ENCODE peak calls at places on chromosomes 13 and 19, in seven cellular contexts. U, Y, K, X, V, W and C are unnamed samples.

GRCh38 chr19:13031917-13032623 is 36.8 kb downstream of the NFIX start:
- DNase-seq in X (peak; percentile 78), Y (peak; percentile 62), U (no peak), V (no peak), K (peak; percentile 67), W (peak; percentile 62), C (no peak)

GRCh38 chr13:48054601-48055000 is 17.1 kb downstream of the NUDT15 start:
- DNase-seq in X (no peak), W (no peak), U (no peak), Y (no peak), V (no peak), K (no peak), C (no peak)

GRCh38 chr13:27667946-27668345 is 46.3 kb downstream of the POLR1D start:
- DNase-seq in K (no peak), V (peak; percentile 63), W (peak; percentile 56), X (no peak), Y (no peak), U (peak; percentile 26), C (no peak)

GRCh38 chr19:17124025-17124424 is 48.4 kb downstream of the MYO9B start:
- DNase-seq in W (no peak), Y (no peak), K (no peak), X (no peak), U (no peak), V (no peak), C (no peak)

GRCh38 chr13:110874508-110874960 is 40.3 kb downstream of the ANKRD10 start:
- DNase-seq in U (peak; percentile 96), W (peak; percentile 54), V (peak; percentile 84), K (peak; percentile 68), Y (peak; percentile 35), X (peak; percentile 69), C (peak; percentile 76)

GRCh38 chr19:11598746-11599145 is 1.5 kb downstream of the ZNF627 start:
- DNase-seq in K (no peak), Y (no peak), V (no peak), X (no peak), W (no peak), U (no peak), C (no peak)

GRCh38 chr19:20664917-20665781 is 3.8 kb upstream of the ZNF626 start:
- DNase-seq in U (no peak), X (no peak), Y (peak; percentile 22), K (no peak), V (peak; percentile 29), W (peak; percentile 10), C (no peak)

GRCh38 chr13:78460176-78460575 is 143.2 kb downstream of the POU4F1 start:
- DNase-seq in X (no peak), U (no peak), K (no peak), W (no peak), V (no peak), Y (no peak), C (no peak)

GRCh38 chr13:113982296-113982661 is 8.4 kb upstream of the C13orf46 start:
- DNase-seq in U (no peak), W (no peak), K (no peak), X (peak; percentile 35), V (no peak), Y (no peak), C (no peak)

GRCh38 chr19:48415395-48415794 is 21.9 kb downstream of the GRIN2D start:
- DNase-seq in V (peak; percentile 66), Y (peak; percentile 53), U (peak; percentile 82), K (no peak), X (no peak), W (peak; percentile 26), C (peak; percentile 65)

GRCh38 chr13:100300708-100301107 is 211.8 kb downstream of the PCCA start:
- DNase-seq in V (no peak), X (no peak), Y (no peak), U (no peak), W (no peak), K (no peak), C (no peak)

GRCh38 chr19:10896851-10897526 is 25.6 kb downstream of the CARM1 start:
- DNase-seq in K (no peak), W (no peak), Y (no peak), X (no peak), U (no peak), V (no peak), C (no peak)

GRCh38 chr19:51271015-51271600 is 20.2 kb downstream of the SIGLECL1 start:
- DNase-seq in U (peak; percentile 47), V (no peak), W (no peak), K (no peak), Y (no peak), X (no peak), C (no peak)

GRCh38 chr13:48165063-48165462 is 67.9 kb upstream of the ITM2B start:
- DNase-seq in K (no peak), W (no peak), V (no peak), X (no peak), U (no peak), Y (no peak), C (no peak)

GRCh38 chr13:50359779-50360178 is 344.5 kb downstream of the KCNRG start:
- DNase-seq in Y (no peak), K (no peak), U (no peak), V (no peak), X (no peak), W (no peak), C (no peak)

GRCh38 chr13:112679381-112679780 is 10.5 kb upstream of the ATP11A start:
- DNase-seq in X (no peak), K (no peak), W (no peak), Y (no peak), V (no peak), U (no peak), C (no peak)

GRCh38 chr19:17086129-17086528 is 10.6 kb downstream of the MYO9B start:
- DNase-seq in U (no peak), V (no peak), K (no peak), X (peak; percentile 91), Y (no peak), W (no peak), C (no peak)

GRCh38 chr19:27974082-27974513 is 1238.9 kb downstream of the UQCRFS1 start:
- DNase-seq in Y (peak; percentile 42), V (peak; percentile 63), W (peak; percentile 50), X (peak; percentile 54), U (peak; percentile 8), K (no peak), C (peak; percentile 39)

DNA sequence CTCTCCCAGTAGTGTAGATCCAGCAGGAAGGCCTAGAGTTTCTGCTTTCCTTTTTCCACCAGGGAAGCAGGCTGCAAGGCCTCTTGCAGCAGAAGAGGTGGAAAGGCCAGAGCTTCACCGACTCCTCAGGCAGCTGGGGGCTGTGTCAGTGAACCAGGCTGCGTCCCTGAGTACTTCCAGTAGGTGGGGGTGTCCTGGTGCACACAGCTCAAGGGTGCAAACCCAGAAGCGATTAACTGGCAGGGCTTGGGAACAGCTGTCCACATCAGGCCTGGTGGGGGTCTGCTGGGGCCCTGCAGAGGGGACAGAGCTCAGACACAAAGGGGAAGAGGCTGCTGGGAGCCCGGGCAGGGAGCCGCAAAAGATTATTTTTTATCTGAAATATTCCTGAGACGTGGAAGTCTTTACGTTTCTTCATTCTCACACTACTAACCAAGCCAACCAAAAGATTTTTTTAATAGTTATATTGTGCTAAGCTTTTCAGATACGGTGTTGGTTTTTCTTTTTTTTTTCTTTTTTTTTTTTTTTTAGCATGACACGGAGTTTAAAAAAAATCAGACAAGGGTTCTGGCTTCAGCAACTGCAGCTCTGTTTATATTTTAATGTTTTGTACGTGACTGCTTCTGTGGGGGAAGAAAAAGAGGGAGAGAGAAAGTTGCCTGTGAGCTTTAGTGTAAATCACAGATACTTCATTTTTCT is 11.0 kb downstream of the TSHZ3 start:
- DNase-seq in W (peak; percentile 75), K (peak; percentile 39), V (peak; percentile 79), X (no peak), U (peak; percentile 80), Y (peak; percentile 29), C (peak; percentile 68)
- TF ChIP-seq CTCF in W (peak; percentile 84), K (peak; percentile 61), V (peak; percentile 87), X (peak; percentile 8), U (peak; percentile 60), Y (peak; percentile 50), C (peak; percentile 50)

DNA sequence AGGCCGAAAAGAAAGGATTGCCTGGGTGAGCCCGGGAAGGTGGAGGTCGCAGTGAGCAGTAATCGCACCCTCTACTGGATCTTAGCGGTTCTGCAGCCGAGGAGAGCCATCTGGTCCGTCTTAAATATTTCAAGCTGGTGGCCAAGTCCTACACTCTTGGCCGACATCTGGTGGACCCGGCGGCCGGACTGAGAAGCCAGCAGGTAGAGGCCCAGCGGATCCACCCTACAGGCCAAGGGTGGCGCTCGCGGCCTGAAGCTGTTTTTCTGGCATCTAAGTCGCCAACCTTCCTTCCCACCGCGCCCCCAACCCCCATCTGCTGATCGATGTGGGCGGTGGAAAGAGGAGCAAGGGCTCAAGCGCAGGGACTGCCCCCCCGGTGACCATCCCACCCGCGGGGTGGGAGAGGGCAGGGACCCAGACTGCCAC is 46.5 kb upstream of the ZNF730 start:
- DNase-seq in W (peak; percentile 22), Y (peak; percentile 30), X (no peak), K (peak; percentile 23), V (no peak), U (peak; percentile 73), C (no peak)
- TF ChIP-seq CTCF in W (peak; percentile 45), Y (peak; percentile 44), X (peak; percentile 10), K (peak; percentile 53), V (peak; percentile 57), U (peak; percentile 55), C (no peak)

GRCh38 chr19:33366127-33366526 is 7.4 kb upstream of the CEBPG start:
- DNase-seq in U (no peak), V (no peak), W (no peak), Y (no peak), X (no peak), K (no peak), C (no peak)

GRCh38 chr19:33359581-33359980 is 13.9 kb upstream of the CEBPG start:
- DNase-seq in K (no peak), Y (no peak), X (no peak), W (no peak), U (no peak), V (no peak), C (no peak)

GRCh38 chr19:33365676-33366075 is 7.8 kb upstream of the CEBPG start:
- DNase-seq in W (no peak), X (no peak), Y (no peak), U (no peak), K (no peak), V (no peak), C (no peak)

GRCh38 chr19:33366917-33367316 is 6.6 kb upstream of the CEBPG start:
- DNase-seq in W (no peak), U (no peak), X (no peak), V (no peak), Y (no peak), K (no peak), C (no peak)

DNA sequence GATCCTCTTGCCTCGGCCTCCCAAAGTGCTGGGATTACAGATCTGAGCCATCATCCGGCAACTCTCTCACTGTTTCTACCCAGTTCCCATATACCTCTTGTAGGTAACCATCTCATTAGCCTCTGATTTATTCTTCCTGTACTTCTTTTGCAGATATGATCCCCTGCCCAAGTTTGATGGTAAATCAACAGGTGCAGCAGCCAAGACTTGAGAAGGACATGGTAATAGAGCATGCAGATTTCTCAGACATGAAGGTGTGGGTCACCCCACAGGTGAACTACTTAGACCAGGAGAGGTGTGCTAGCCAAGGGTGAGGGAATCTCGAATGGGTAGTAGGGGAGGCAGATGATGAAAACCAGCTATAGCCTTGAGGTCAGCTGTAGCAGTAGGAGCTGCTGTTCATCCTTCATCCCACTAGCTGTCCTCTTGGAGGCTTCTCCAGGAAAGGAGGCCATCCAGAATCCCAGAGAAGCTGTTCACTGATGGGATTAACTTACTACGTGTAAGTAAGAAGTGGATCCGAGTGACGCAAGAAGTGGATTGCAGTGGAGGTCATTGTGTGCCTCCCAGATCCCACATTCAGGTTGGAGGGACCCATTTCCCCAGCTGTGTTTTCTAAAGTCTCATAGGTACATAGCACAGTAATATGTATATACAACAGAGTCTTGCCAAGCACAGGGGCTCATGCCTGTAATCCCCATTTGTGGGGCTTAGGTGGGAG is 10.8 kb upstream of the CEBPG start:
- DNase-seq in K (no peak), X (no peak), U (no peak), Y (no peak), W (no peak), V (no peak), C (no peak)
- TF ChIP-seq CTCF in K (no peak), X (no peak), U (no peak), Y (no peak), W (no peak), V (no peak), C (no peak)

GRCh38 chr13:53200498-53201453 is 172.2 kb downstream of the OLFM4 start:
- DNase-seq in U (peak; percentile 44), K (no peak), W (no peak), V (peak; percentile 93), Y (peak; percentile 7), X (no peak), C (peak; percentile 92)
- TF ChIP-seq CTCF in U (no peak), K (peak; percentile 11), W (no peak), V (peak; percentile 60), Y (peak; percentile 35), X (peak; percentile 41), C (peak; percentile 91)